ENCODE peak calls at places on chromosomes 16 and 17, in six cellular contexts. D is activated gamma-delta T cell treated with anti-CD3 and anti-CD28 coated beads, Interleukin-2, amount 50 U/mL, for 16 hours; B is right lobe of liver; X is T-helper 1 cell; W is OCI-M1; E is activated CD4-positive, alpha-beta memory T cell treated with anti-CD3 and anti-CD28 coated beads, Interleukin-2, amount 10 ng/mL, durations not matched to agents 7 days and 5 days. M is an unnamed sample.
A peak's percentile ranks its signal among the peaks of the same experiment; 100 is the strongest.

GRCh38 chr17:51427259-51428255 is 167.2 kb downstream of the UTP18 start:
- DNase-seq in X (peak; percentile 69), E (peak; percentile 75), B (no peak), D (peak; percentile 20), W (no peak), M (no peak)

GRCh38 chr17:69534235-69534621 is 119.7 kb downstream of the MAP2K6 start:
- DNase-seq in E (no peak), W (no peak), B (no peak), X (no peak), D (no peak), M (no peak)

GRCh38 chr16:29975134-29975538 is 1.5 kb downstream of the TAOK2 start:
- DNase-seq in B (no peak), X (no peak), E (no peak), W (no peak), D (no peak), M (no peak)

GRCh38 chr17:29659155-29659554 is 36.4 kb upstream of the CORO6 start:
- DNase-seq in B (no peak), D (no peak), W (no peak), E (no peak), X (no peak), M (no peak)

GRCh38 chr17:44108440-44109311 is 14.8 kb downstream of the HDAC5 start:
- DNase-seq in E (no peak), B (peak; percentile 91), W (peak; percentile 40), X (no peak), D (no peak), M (no peak)

GRCh38 chr17:82375359-82376041 is 3.9 kb downstream of the UTS2R start:
- DNase-seq in E (no peak), W (no peak), X (no peak), B (peak; percentile 44), D (no peak), M (no peak)

GRCh38 chr16:10616744-10617640 is 36.6 kb upstream of the EMP2 start:
- DNase-seq in W (no peak), D (no peak), E (no peak), X (no peak), B (peak; percentile 77), M (peak; percentile 66)

GRCh38 chr17:42002175-42002791 is 15.0 kb downstream of the DNAJC7 start:
- DNase-seq in W (no peak), E (no peak), X (no peak), B (no peak), D (no peak), M (no peak)